ENCODE peak calls at places on chromosomes 11 and 22, in six cellular contexts. D is astrocyte of the spinal cord, J is right lobe of liver, I is HFFc6, L is neural crest cell, U is DND-41. P is an unnamed sample.

GRCh38 chr11:133978816-133979215 is 22.0 kb upstream of the IGSF9B start:
- DNase-seq in L (no peak), D (no peak), J (no peak), I (peak; percentile 52), U (no peak), P (peak; percentile 20)

GRCh38 chr11:119847836-119848235 is 118.8 kb upstream of the NECTIN1 start:
- DNase-seq in D (no peak), I (no peak), U (no peak), J (no peak), L (no peak), P (no peak)

GRCh38 chr11:57387284-57388030 is 3.0 kb downstream of the PRG2 start:
- DNase-seq in D (peak; percentile 13), I (no peak), J (no peak), U (no peak), L (no peak), P (peak; percentile 21)

GRCh38 chr11:121240650-121241299 is 51.8 kb upstream of the SC5D start:
- DNase-seq in L (no peak), D (peak; percentile 41), J (no peak), U (no peak), I (peak; percentile 6), P (no peak)

GRCh38 chr11:78860720-78861422 is 286.2 kb upstream of the NARS2 start:
- DNase-seq in I (no peak), J (no peak), U (peak; percentile 27), D (peak; percentile 23), L (no peak), P (peak; percentile 24)

GRCh38 chr22:21082248-21082647 is 36.5 kb downstream of the LRRC74B start:
- DNase-seq in L (no peak), I (no peak), U (no peak), D (no peak), J (no peak), P (peak; percentile 30)

GRCh38 chr11:102196816-102197215 is 86.6 kb downstream of the YAP1 start:
- DNase-seq in D (no peak), J (no peak), I (no peak), U (no peak), L (no peak), P (peak; percentile 57)

GRCh38 chr22:47090591-47091240 is 328.3 kb downstream of the TBC1D22A start:
- DNase-seq in U (no peak), L (no peak), D (peak; percentile 28), I (peak; percentile 58), J (no peak), P (peak; percentile 38)

GRCh38 chr11:2219318-2220017 is 47.9 kb upstream of the TH start:
- DNase-seq in U (no peak), L (no peak), I (no peak), J (no peak), D (no peak), P (no peak)

GRCh38 chr22:41913842-41914534 is 886 bp downstream of the SHISA8 start:
- DNase-seq in I (no peak), U (no peak), L (no peak), D (no peak), J (no peak), P (no peak)
- TF ChIP-seq CTCF in I (no peak), U (no peak), L (no peak), D (no peak), J (no peak), P (no peak)

GRCh38 chr11:114586797-114587196 is 8.8 kb downstream of the NXPE4 start:
- DNase-seq in D (no peak), J (no peak), I (no peak), U (no peak), L (no peak), P (peak; percentile 14)
- TF ChIP-seq CTCF in D (peak; percentile 22), J (no peak), I (no peak), U (no peak), L (no peak), P (peak; percentile 25)

DNA sequence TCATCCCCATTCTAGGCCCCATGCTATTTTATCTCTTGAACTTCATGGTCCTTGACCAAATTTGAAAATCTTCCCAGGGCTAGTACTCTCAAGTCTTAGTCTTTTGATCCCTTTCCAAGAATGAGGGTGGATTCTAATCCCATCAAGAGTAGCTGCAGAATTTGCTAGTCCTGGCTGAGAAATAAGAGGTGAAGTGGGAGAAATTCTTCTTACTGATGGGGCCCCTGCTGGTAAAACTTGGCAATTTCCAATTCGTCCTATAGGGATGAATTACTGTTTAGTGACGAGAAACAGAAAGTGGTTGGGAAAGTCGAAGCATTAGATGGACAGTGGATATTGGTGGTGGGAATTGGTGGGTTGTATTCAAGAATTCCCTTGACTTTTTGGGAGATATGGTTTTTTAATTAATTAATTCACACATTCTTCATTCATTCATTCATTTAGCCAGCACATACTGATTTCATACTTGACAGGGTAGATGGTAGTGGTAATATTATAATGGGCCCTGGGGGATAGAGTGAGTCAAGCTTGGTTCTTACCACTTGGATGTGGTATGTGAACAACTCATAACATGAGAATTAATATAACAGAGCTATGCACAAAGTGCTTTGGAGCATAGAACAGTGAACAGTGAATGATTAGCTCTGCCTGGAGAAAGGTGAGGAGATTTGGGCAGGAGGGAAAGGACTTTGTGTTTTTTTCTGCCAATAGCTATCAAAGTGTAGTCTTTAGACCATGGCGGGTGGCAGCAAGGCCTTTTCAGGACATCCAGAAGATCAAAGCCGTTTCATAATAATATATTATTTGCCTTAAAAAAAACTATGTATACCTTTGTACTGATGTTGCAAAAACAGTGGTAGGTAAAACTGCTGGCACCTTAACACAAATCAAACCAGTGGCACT is 103.8 kb downstream of the STIM1 start:
- DNase-seq in I (peak; percentile 68), L (no peak), U (no peak), J (no peak), D (peak; percentile 77), P (peak; percentile 86)
- TF ChIP-seq CTCF in I (peak; percentile 61), L (peak; percentile 44), U (peak; percentile 37), J (no peak), D (peak; percentile 27), P (peak; percentile 41)

GRCh38 chr11:5293028-5293427 is 8.7 kb downstream of the OR51B4 start:
- DNase-seq in J (no peak), I (no peak), U (no peak), L (no peak), D (no peak), P (no peak)

GRCh38 chr11:5288912-5289525 is 12.7 kb downstream of the OR51B4 start:
- DNase-seq in U (no peak), D (no peak), L (no peak), I (no peak), J (no peak), P (peak; percentile 19)

GRCh38 chr11:5288108-5288911 is 13.4 kb downstream of the OR51B4 start:
- DNase-seq in D (no peak), L (no peak), J (no peak), U (no peak), I (no peak), P (peak; percentile 12)

GRCh38 chr11:5289696-5290095 is 12.1 kb downstream of the OR51B4 start:
- DNase-seq in I (no peak), L (no peak), D (no peak), U (no peak), J (no peak), P (peak; percentile 24)

GRCh38 chr11:5291207-5291838 is 10.4 kb downstream of the OR51B4 start:
- DNase-seq in I (peak; percentile 42), U (no peak), D (peak; percentile 52), J (no peak), L (no peak), P (peak; percentile 69)
- TF ChIP-seq CTCF in I (peak; percentile 86), U (peak; percentile 45), D (peak; percentile 74), J (peak; percentile 29), L (peak; percentile 65), P (peak; percentile 88)